ENCODE peak calls at places on chromosomes 2 and 18, in seven cellular contexts. H, T, K, M, B, G and Z are unnamed samples.
A peak's percentile ranks its signal among the peaks of the same experiment; 100 is the strongest.

GRCh38 chr2:173948198-173948597 is 17.0 kb downstream of the SP3 start:
- DNase-seq in H (no peak), T (no peak), K (no peak), M (no peak), B (no peak), G (no peak), Z (no peak)

GRCh38 chr2:157868993-157869392 is 7.1 kb downstream of the ACVR1 start:
- DNase-seq in H (no peak), T (no peak), K (no peak), M (no peak), B (no peak), G (no peak), Z (no peak)

GRCh38 chr2:128300621-128301020 is 18.0 kb downstream of the HS6ST1 start:
- DNase-seq in H (no peak), T (no peak), K (no peak), M (no peak), B (no peak), G (peak; percentile 57), Z (no peak)

GRCh38 chr18:23268641-23269040 is 133.4 kb downstream of the CABLES1 start:
- DNase-seq in H (no peak), T (no peak), K (no peak), M (no peak), B (no peak), G (no peak), Z (no peak)

GRCh38 chr2:120638450-120638849 is 97.2 kb upstream of the GLI2 start:
- DNase-seq in H (no peak), T (no peak), K (no peak), M (no peak), B (no peak), G (no peak), Z (no peak)

GRCh38 chr2:152418688-152419087 is 83.7 kb downstream of the FMNL2 start:
- DNase-seq in H (no peak), T (no peak), K (no peak), M (no peak), B (no peak), G (no peak), Z (no peak)

GRCh38 chr18:2897448-2898052 is 50.7 kb downstream of the EMILIN2 start:
- DNase-seq in H (no peak), T (no peak), K (no peak), M (no peak), B (no peak), G (no peak), Z (no peak)

GRCh38 chr2:31526946-31527345 is 53.8 kb downstream of the SRD5A2 start:
- DNase-seq in H (no peak), T (no peak), K (no peak), M (no peak), B (no peak), G (no peak), Z (no peak)

GRCh38 chr2:85089464-85090072 is 43.6 kb upstream of the TCF7L1 start:
- DNase-seq in H (no peak), T (no peak), K (no peak), M (no peak), B (no peak), G (no peak), Z (no peak)

GRCh38 chr2:213246665-213247281 is 37.5 kb upstream of the SPAG16 start:
- DNase-seq in H (no peak), T (peak; percentile 18), K (peak; percentile 56), M (peak; percentile 72), B (peak; percentile 58), G (peak; percentile 27), Z (no peak)

GRCh38 chr2:95008311-95008710 is 17.2 kb upstream of the MAL start:
- DNase-seq in H (no peak), T (no peak), K (no peak), M (no peak), B (no peak), G (no peak), Z (no peak)

GRCh38 chr2:152126664-152127063 is 27.8 kb upstream of the CACNB4 start:
- DNase-seq in H (no peak), T (no peak), K (no peak), M (no peak), B (peak; percentile 32), G (no peak), Z (no peak)

GRCh38 chr2:31270136-31270535 is 36.2 kb downstream of the EHD3 start:
- DNase-seq in H (no peak), T (no peak), K (no peak), M (no peak), B (no peak), G (no peak), Z (no peak)

GRCh38 chr2:144358979-144359541 is 160.9 kb downstream of the ZEB2 start:
- DNase-seq in H (no peak), T (no peak), K (no peak), M (no peak), B (peak; percentile 33), G (no peak), Z (no peak)

GRCh38 chr2:11680901-11681721 is 11.1 kb upstream of the NTSR2 start:
- DNase-seq in H (no peak), T (no peak), K (no peak), M (no peak), B (no peak), G (no peak), Z (no peak)

GRCh38 chr2:225112362-225113111 is 70.3 kb upstream of the DOCK10 start:
- DNase-seq in H (no peak), T (no peak), K (no peak), M (no peak), B (no peak), G (no peak), Z (no peak)

GRCh38 chr2:241271641-241272297 is 43.7 kb downstream of the HDLBP start:
- DNase-seq in H (peak; percentile 69), T (peak; percentile 34), K (peak; percentile 39), M (peak; percentile 65), B (peak; percentile 77), G (no peak), Z (no peak)

GRCh38 chr2:216735086-216735485 is 39.7 kb upstream of the IGFBP5 start:
- DNase-seq in H (no peak), T (no peak), K (no peak), M (no peak), B (no peak), G (no peak), Z (no peak)

GRCh38 chr2:58633576-58634365 is 392.6 kb upstream of the FANCL start:
- DNase-seq in H (no peak), T (no peak), K (no peak), M (no peak), B (peak; percentile 50), G (no peak), Z (no peak)

GRCh38 chr2:181354626-181355025 is 102.6 kb upstream of the ITGA4 start:
- DNase-seq in H (no peak), T (no peak), K (no peak), M (no peak), B (peak; percentile 3), G (no peak), Z (no peak)

GRCh38 chr2:15956751-15957736 is 16.7 kb downstream of the MYCN start:
- DNase-seq in H (no peak), T (no peak), K (no peak), M (no peak), B (no peak), G (no peak), Z (no peak)

GRCh38 chr2:170530803-170531564 is 184.2 kb upstream of the SP5 start:
- DNase-seq in H (no peak), T (no peak), K (no peak), M (no peak), B (no peak), G (no peak), Z (no peak)

GRCh38 chr2:8520791-8521344 is 161.0 kb upstream of the ID2 start:
- DNase-seq in H (no peak), T (no peak), K (no peak), M (no peak), B (no peak), G (no peak), Z (no peak)

GRCh38 chr18:56489901-56490300 is 148.5 kb downstream of the TXNL1 start:
- DNase-seq in H (no peak), T (no peak), K (no peak), M (no peak), B (no peak), G (no peak), Z (no peak)

GRCh38 chr2:25115902-25116301 is 52.5 kb downstream of the POMC start:
- DNase-seq in H (no peak), T (no peak), K (no peak), M (no peak), B (no peak), G (no peak), Z (no peak)

GRCh38 chr2:239720411-239721365 is 304.5 kb downstream of the NDUFA10 start:
- DNase-seq in H (no peak), T (no peak), K (no peak), M (no peak), B (no peak), G (no peak), Z (no peak)

GRCh38 chr2:142008135-142008744 is 122.6 kb downstream of the LRP1B start:
- DNase-seq in H (no peak), T (no peak), K (no peak), M (no peak), B (no peak), G (no peak), Z (no peak)

GRCh38 chr2:27807476-27807875 is 36.0 kb downstream of the MRPL33 start:
- DNase-seq in H (no peak), T (no peak), K (no peak), M (no peak), B (peak; percentile 62), G (peak; percentile 36), Z (no peak)

GRCh38 chr2:195651041-195651440 is 6.0 kb upstream of the SLC39A10 start:
- DNase-seq in H (no peak), T (no peak), K (no peak), M (no peak), B (no peak), G (no peak), Z (no peak)

GRCh38 chr2:60735496-60736250 is 20.4 kb upstream of the PAPOLG start:
- DNase-seq in H (no peak), T (peak; percentile 14), K (peak; percentile 7), M (peak; percentile 72), B (no peak), G (no peak), Z (no peak)